ENCODE peak calls at places on chromosomes 13 and 19, in five cellular contexts. One of them, this sample, is unnamed.

GRCh38 chr19:6613711-6614110 is 22.8 kb upstream of the CD70 start:
- DNase-seq in mammary epithelial cell: peak; percentile 68
- DNase-seq in H9: no peak
- DNase-seq in Peyer's patch: no peak
- DNase-seq in CD4-positive, alpha-beta T cell: no peak
- DNase-seq in this sample: no peak

GRCh38 chr13:76425930-76426329 is 460.3 kb downstream of the KCTD12 start:
- DNase-seq in H9: no peak
- DNase-seq in mammary epithelial cell: no peak
- DNase-seq in CD4-positive, alpha-beta T cell: no peak
- DNase-seq in Peyer's patch: no peak
- DNase-seq in this sample: no peak

GRCh38 chr13:91894311-91894710 is 495.9 kb downstream of the GPC5 start:
- DNase-seq in Peyer's patch: no peak
- DNase-seq in mammary epithelial cell: no peak
- DNase-seq in CD4-positive, alpha-beta T cell: no peak
- DNase-seq in H9: no peak
- DNase-seq in this sample: no peak

GRCh38 chr13:31824705-31825512 is 85.6 kb downstream of the RXFP2 start:
- DNase-seq in Peyer's patch: no peak
- DNase-seq in CD4-positive, alpha-beta T cell: no peak
- DNase-seq in H9: no peak
- DNase-seq in mammary epithelial cell: no peak
- DNase-seq in this sample: no peak

GRCh38 chr13:54628383-54628782 is 1599.8 kb downstream of the OLFM4 start:
- DNase-seq in mammary epithelial cell: no peak
- DNase-seq in H9: no peak
- DNase-seq in CD4-positive, alpha-beta T cell: no peak
- DNase-seq in Peyer's patch: no peak
- DNase-seq in this sample: no peak

GRCh38 chr19:53808710-53809125 is 15.4 kb downstream of the NLRP12 start:
- DNase-seq in H9: peak; percentile 66
- DNase-seq in mammary epithelial cell: peak; percentile 29
- DNase-seq in CD4-positive, alpha-beta T cell: no peak
- DNase-seq in Peyer's patch: no peak
- DNase-seq in this sample: no peak

GRCh38 chr19:7870571-7871279 is 3.5 kb downstream of the PRR36 start:
- DNase-seq in mammary epithelial cell: peak; percentile 59
- DNase-seq in H9: peak; percentile 98
- DNase-seq in CD4-positive, alpha-beta T cell: no peak
- DNase-seq in Peyer's patch: peak; percentile 24
- DNase-seq in this sample: no peak

GRCh38 chr13:48429036-48429435 is 16.1 kb upstream of the LPAR6 start:
- DNase-seq in CD4-positive, alpha-beta T cell: no peak
- DNase-seq in mammary epithelial cell: no peak
- DNase-seq in Peyer's patch: no peak
- DNase-seq in H9: no peak
- DNase-seq in this sample: no peak

GRCh38 chr13:28494537-28494860 is 429 bp downstream of the FLT1 start:
- DNase-seq in H9: no peak
- DNase-seq in Peyer's patch: no peak
- DNase-seq in CD4-positive, alpha-beta T cell: no peak
- DNase-seq in mammary epithelial cell: peak; percentile 19
- DNase-seq in this sample: no peak

GRCh38 chr13:45765464-45765863 is 63.3 kb downstream of the CBY2 start:
- DNase-seq in H9: no peak
- DNase-seq in mammary epithelial cell: no peak
- DNase-seq in Peyer's patch: no peak
- DNase-seq in CD4-positive, alpha-beta T cell: no peak
- DNase-seq in this sample: no peak

GRCh38 chr19:16822648-16823047 is 6.5 kb upstream of the SIN3B start:
- DNase-seq in mammary epithelial cell: no peak
- DNase-seq in H9: no peak
- DNase-seq in Peyer's patch: no peak
- DNase-seq in CD4-positive, alpha-beta T cell: no peak
- DNase-seq in this sample: no peak
- H3K27ac ChIP-seq in mammary epithelial cell: peak overlapping the region; percentile 82
- H3K27ac ChIP-seq in H9: no peak overlapping the region
- H3K27ac ChIP-seq in Peyer's patch: no peak overlapping the region
- H3K27ac ChIP-seq in CD4-positive, alpha-beta T cell: no peak overlapping the region
- H3K27ac ChIP-seq in this sample: no peak overlapping the region

GRCh38 chr13:101706651-101707050 is 254.2 kb downstream of the ITGBL1 start:
- DNase-seq in H9: no peak
- DNase-seq in mammary epithelial cell: peak; percentile 95
- DNase-seq in Peyer's patch: no peak
- DNase-seq in CD4-positive, alpha-beta T cell: no peak
- DNase-seq in this sample: no peak

GRCh38 chr13:101709952-101710351 is 257.5 kb downstream of the ITGBL1 start:
- DNase-seq in mammary epithelial cell: no peak
- DNase-seq in H9: no peak
- DNase-seq in CD4-positive, alpha-beta T cell: no peak
- DNase-seq in Peyer's patch: no peak
- DNase-seq in this sample: no peak

GRCh38 chr13:101708115-101708514 is 255.6 kb downstream of the ITGBL1 start:
- DNase-seq in Peyer's patch: no peak
- DNase-seq in mammary epithelial cell: no peak
- DNase-seq in H9: no peak
- DNase-seq in CD4-positive, alpha-beta T cell: no peak
- DNase-seq in this sample: no peak

GRCh38 chr13:101711307-101712025 is 259.0 kb downstream of the ITGBL1 start:
- DNase-seq in H9: no peak
- DNase-seq in CD4-positive, alpha-beta T cell: no peak
- DNase-seq in Peyer's patch: no peak
- DNase-seq in mammary epithelial cell: no peak
- DNase-seq in this sample: no peak

DNA sequence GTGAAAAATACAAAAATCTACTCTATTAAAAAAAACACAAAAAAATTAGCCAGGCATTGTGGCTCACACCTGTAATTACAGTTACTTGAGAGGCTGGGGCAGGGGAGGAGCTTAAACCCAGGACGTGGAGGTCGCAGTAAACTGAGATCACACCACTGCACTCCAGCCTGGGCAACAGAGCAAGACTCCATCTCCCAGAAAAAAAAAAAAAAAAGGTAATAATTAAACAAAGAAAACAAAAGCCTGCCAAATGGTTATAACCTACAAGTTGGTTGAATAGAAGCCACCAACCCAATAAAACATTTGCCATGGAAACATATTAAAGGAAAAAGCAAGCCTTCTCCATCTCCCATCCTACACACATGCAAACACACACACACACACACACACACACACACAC is 255.2 kb downstream of the ITGBL1 start:
- DNase-seq in mammary epithelial cell: no peak
- DNase-seq in Peyer's patch: no peak
- DNase-seq in CD4-positive, alpha-beta T cell: no peak
- DNase-seq in H9: no peak
- DNase-seq in this sample: no peak
- H3K27ac ChIP-seq in mammary epithelial cell: no peak overlapping the region
- H3K27ac ChIP-seq in Peyer's patch: no peak overlapping the region
- H3K27ac ChIP-seq in CD4-positive, alpha-beta T cell: no peak overlapping the region
- H3K27ac ChIP-seq in H9: no peak overlapping the region
- H3K27ac ChIP-seq in this sample: no peak overlapping the region

GRCh38 chr13:99085139-99085845 is 107.4 kb upstream of the DOCK9 start:
- DNase-seq in CD4-positive, alpha-beta T cell: no peak
- DNase-seq in H9: peak; percentile 41
- DNase-seq in mammary epithelial cell: no peak
- DNase-seq in Peyer's patch: no peak
- DNase-seq in this sample: no peak
- H3K27ac ChIP-seq in CD4-positive, alpha-beta T cell: peak overlapping the region; percentile 79
- H3K27ac ChIP-seq in H9: no peak overlapping the region
- H3K27ac ChIP-seq in mammary epithelial cell: no peak overlapping the region
- H3K27ac ChIP-seq in Peyer's patch: peak overlapping the region; percentile 96
- H3K27ac ChIP-seq in this sample: peak overlapping the region; percentile 99

DNA sequence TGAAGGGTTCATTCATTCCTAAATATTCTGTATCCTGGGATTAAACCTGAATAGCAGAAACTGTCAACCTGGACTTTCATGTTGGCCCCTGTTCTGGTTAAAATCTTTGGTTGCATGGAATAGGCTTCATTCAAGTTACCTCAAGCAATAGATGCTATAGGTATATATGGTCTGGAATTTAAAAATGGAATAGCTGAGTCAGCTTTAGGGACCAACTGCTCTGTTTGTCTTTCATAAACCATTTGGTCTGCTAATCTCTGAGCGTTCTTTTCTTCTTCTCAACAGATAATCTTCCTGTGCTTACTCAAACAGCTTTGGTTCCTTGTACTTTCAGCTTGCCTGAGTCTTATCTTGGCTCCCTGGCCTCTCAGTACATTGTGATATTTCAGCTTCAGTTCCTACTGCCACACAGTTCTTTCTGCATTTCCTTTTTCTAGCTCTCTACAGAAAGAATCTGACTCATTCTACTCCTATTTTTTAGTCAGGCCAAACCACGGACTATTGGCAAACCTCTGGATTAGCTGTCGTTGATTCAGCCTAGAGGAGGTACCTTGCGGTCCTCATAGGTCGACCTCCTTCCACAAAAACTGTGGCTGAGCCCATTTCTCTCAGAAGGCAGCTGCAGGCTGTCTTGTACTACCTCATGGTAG is 35.9 kb upstream of the MAB21L1 start:
- DNase-seq in CD4-positive, alpha-beta T cell: no peak
- DNase-seq in mammary epithelial cell: peak; percentile 67
- DNase-seq in H9: no peak
- DNase-seq in Peyer's patch: no peak
- DNase-seq in this sample: no peak
- H3K27ac ChIP-seq in CD4-positive, alpha-beta T cell: no peak overlapping the region
- H3K27ac ChIP-seq in mammary epithelial cell: no peak overlapping the region
- H3K27ac ChIP-seq in H9: peak overlapping the region; percentile 61
- H3K27ac ChIP-seq in Peyer's patch: no peak overlapping the region
- H3K27ac ChIP-seq in this sample: no peak overlapping the region

GRCh38 chr19:10332965-10333757 is at the start of gene RAVER1:
- DNase-seq in CD4-positive, alpha-beta T cell: peak; percentile 97
- DNase-seq in H9: peak; percentile 97
- DNase-seq in Peyer's patch: peak; percentile 97
- DNase-seq in mammary epithelial cell: peak; percentile 96
- DNase-seq in this sample: peak; percentile 77

GRCh38 chr19:10332158-10332964 is 968 bp downstream of the RAVER1 start:
- DNase-seq in CD4-positive, alpha-beta T cell: no peak
- DNase-seq in H9: no peak
- DNase-seq in Peyer's patch: no peak
- DNase-seq in mammary epithelial cell: no peak
- DNase-seq in this sample: no peak

GRCh38 chr19:10335149-10336053 is 2.1 kb upstream of the RAVER1 start:
- DNase-seq in mammary epithelial cell: no peak
- DNase-seq in Peyer's patch: no peak
- DNase-seq in CD4-positive, alpha-beta T cell: no peak
- DNase-seq in H9: peak; percentile 52
- DNase-seq in this sample: no peak

GRCh38 chr19:10333758-10334339 is 520 bp upstream of the RAVER1 start:
- DNase-seq in CD4-positive, alpha-beta T cell: no peak
- DNase-seq in Peyer's patch: no peak
- DNase-seq in mammary epithelial cell: no peak
- DNase-seq in H9: no peak
- DNase-seq in this sample: no peak

DNA sequence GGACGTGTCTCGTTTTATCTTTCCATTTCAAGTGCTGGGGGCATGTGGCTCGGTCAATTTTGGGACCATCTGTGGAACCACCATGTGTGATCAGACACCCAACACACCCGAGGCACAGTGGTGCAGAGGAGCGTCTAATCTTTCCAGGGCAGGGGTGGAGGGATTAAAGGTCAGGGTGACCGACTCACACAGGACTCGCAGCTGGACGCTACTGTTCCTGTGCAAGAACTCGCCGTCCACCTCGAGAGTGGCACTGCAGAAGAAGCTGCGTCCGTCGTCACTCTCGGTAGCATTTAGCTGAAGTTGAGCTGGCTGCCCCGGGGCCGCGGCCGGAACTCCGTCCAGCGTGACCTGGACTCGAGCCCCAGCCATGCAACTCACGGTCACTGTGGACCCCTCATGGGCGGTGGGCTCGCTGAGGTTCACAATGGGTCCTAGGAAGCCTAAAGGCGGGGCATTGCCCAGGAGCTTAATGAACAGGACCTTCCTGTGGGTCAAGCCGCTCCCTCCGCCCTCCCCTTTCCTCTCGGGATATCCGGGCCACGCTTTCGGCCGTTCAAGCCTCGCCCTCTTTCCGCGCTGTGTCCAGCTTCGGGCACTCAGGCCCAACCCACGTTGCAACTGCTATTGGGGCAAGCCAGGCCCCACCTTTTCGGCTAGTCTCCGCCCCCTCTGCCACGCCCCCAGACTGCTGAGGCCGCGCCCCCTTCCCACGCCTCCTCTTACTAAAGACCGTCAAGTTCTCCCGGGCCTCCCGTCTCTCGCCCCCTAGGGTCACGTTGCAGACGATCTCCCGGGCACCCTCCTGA is 1.2 kb upstream of the RAVER1 start:
- DNase-seq in H9: peak; percentile 95
- DNase-seq in Peyer's patch: peak; percentile 61
- DNase-seq in mammary epithelial cell: peak; percentile 90
- DNase-seq in CD4-positive, alpha-beta T cell: no peak
- DNase-seq in this sample: peak; percentile 43
- H3K27ac ChIP-seq in H9: no peak overlapping the region
- H3K27ac ChIP-seq in Peyer's patch: peak overlapping the region; percentile 91
- H3K27ac ChIP-seq in mammary epithelial cell: peak overlapping the region; percentile 34
- H3K27ac ChIP-seq in CD4-positive, alpha-beta T cell: no peak overlapping the region
- H3K27ac ChIP-seq in this sample: peak overlapping the region; percentile 93

GRCh38 chr13:51643114-51643881 is 59.0 kb downstream of the WDFY2 start:
- DNase-seq in mammary epithelial cell: peak; percentile 86
- DNase-seq in H9: no peak
- DNase-seq in CD4-positive, alpha-beta T cell: no peak
- DNase-seq in Peyer's patch: no peak
- DNase-seq in this sample: no peak
- H3K27ac ChIP-seq in mammary epithelial cell: peak overlapping the region; percentile 94
- H3K27ac ChIP-seq in H9: peak overlapping the region; percentile 85
- H3K27ac ChIP-seq in CD4-positive, alpha-beta T cell: peak overlapping the region; percentile 54
- H3K27ac ChIP-seq in Peyer's patch: no peak overlapping the region
- H3K27ac ChIP-seq in this sample: no peak overlapping the region

DNA sequence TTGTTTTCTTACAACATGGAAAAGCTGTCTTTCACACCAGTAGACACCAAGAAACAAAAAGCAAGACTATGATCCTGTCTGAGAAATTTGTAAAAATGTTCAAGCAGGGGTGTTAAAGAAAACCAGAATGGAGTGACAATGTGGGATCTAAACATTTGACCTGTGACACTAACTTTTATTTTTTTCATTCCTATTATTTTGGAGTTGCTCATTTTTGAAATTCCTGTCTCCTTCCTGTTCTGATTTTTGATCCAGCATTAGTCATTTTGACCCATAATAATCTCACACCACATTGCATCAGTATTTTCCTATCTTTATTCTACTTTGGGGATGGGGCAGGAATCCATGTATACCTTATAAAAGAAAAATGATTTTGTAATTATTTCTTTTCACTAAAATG is 164.2 kb downstream of the DLEU7 start:
- DNase-seq in CD4-positive, alpha-beta T cell: no peak
- DNase-seq in mammary epithelial cell: no peak
- DNase-seq in H9: no peak
- DNase-seq in Peyer's patch: no peak
- DNase-seq in this sample: no peak
- H3K27ac ChIP-seq in CD4-positive, alpha-beta T cell: no peak overlapping the region
- H3K27ac ChIP-seq in mammary epithelial cell: no peak overlapping the region
- H3K27ac ChIP-seq in H9: no peak overlapping the region
- H3K27ac ChIP-seq in Peyer's patch: no peak overlapping the region
- H3K27ac ChIP-seq in this sample: no peak overlapping the region

GRCh38 chr19:1847348-1847683 is 967 bp downstream of the REXO1 start:
- DNase-seq in H9: no peak
- DNase-seq in mammary epithelial cell: no peak
- DNase-seq in CD4-positive, alpha-beta T cell: no peak
- DNase-seq in Peyer's patch: no peak
- DNase-seq in this sample: no peak
- H3K27ac ChIP-seq in H9: no peak overlapping the region
- H3K27ac ChIP-seq in mammary epithelial cell: peak overlapping the region; percentile 92
- H3K27ac ChIP-seq in CD4-positive, alpha-beta T cell: peak overlapping the region; percentile 98
- H3K27ac ChIP-seq in Peyer's patch: peak overlapping the region; percentile 99
- H3K27ac ChIP-seq in this sample: peak overlapping the region; percentile 99

This sample was measured in esophagus squamous epithelium.